ENCODE peak calls at places on chromosome 12, in five cellular contexts. One of them, this sample, is unnamed.
A peak's percentile ranks its signal among the peaks of the same experiment; 100 is the strongest.

GRCh38 chr12:27610380-27610779 is 85.9 kb upstream of the REP15 start:
- ATAC-seq in HepG2: no peak
- ATAC-seq in K562: no peak
- ATAC-seq in upper lobe of left lung: no peak
- ATAC-seq in GM12878: no peak
- ATAC-seq in this sample: no peak

GRCh38 chr12:102659200-102659911 is 179.0 kb upstream of the IGF1 start:
- ATAC-seq in HepG2: peak; percentile 52
- ATAC-seq in K562: no peak
- ATAC-seq in upper lobe of left lung: no peak
- ATAC-seq in GM12878: no peak
- ATAC-seq in this sample: no peak

GRCh38 chr12:9792961-9793617 is 32.4 kb upstream of the CD69 start:
- ATAC-seq in HepG2: no peak
- ATAC-seq in K562: no peak
- ATAC-seq in upper lobe of left lung: no peak
- ATAC-seq in GM12878: no peak
- ATAC-seq in this sample: no peak

GRCh38 chr12:120483621-120484020 is 12.3 kb upstream of the DYNLL1 start:
- ATAC-seq in HepG2: no peak
- ATAC-seq in K562: no peak
- ATAC-seq in upper lobe of left lung: no peak
- ATAC-seq in GM12878: no peak
- ATAC-seq in this sample: no peak

GRCh38 chr12:117047810-117048584 is 51.2 kb downstream of the TESC start:
- ATAC-seq in HepG2: peak; percentile 65
- ATAC-seq in K562: no peak
- ATAC-seq in upper lobe of left lung: peak; percentile 5
- ATAC-seq in GM12878: no peak
- ATAC-seq in this sample: peak; percentile 41

GRCh38 chr12:120826335-120826734 is 77.8 kb downstream of the SPPL3 start:
- ATAC-seq in HepG2: no peak
- ATAC-seq in K562: no peak
- ATAC-seq in upper lobe of left lung: no peak
- ATAC-seq in GM12878: no peak
- ATAC-seq in this sample: no peak

GRCh38 chr12:26011099-26011498 is 52.6 kb downstream of the RASSF8 start:
- ATAC-seq in HepG2: no peak
- ATAC-seq in K562: no peak
- ATAC-seq in upper lobe of left lung: no peak
- ATAC-seq in GM12878: no peak
- ATAC-seq in this sample: peak; percentile 94

GRCh38 chr12:111448266-111448830 is 42.6 kb downstream of the SH2B3 start:
- ATAC-seq in HepG2: no peak
- ATAC-seq in K562: no peak
- ATAC-seq in upper lobe of left lung: no peak
- ATAC-seq in GM12878: no peak
- ATAC-seq in this sample: no peak

GRCh38 chr12:6182279-6182898 is 17.8 kb upstream of the CD9 start:
- ATAC-seq in HepG2: peak; percentile 76
- ATAC-seq in K562: no peak
- ATAC-seq in upper lobe of left lung: peak; percentile 71
- ATAC-seq in GM12878: peak; percentile 21
- ATAC-seq in this sample: peak; percentile 59

GRCh38 chr12:49111206-49111605 is 559 bp upstream of the LMBR1L start:
- ATAC-seq in HepG2: peak; percentile 15
- ATAC-seq in K562: no peak
- ATAC-seq in upper lobe of left lung: no peak
- ATAC-seq in GM12878: peak; percentile 11
- ATAC-seq in this sample: no peak

GRCh38 chr12:57491393-57492280 is 3.8 kb downstream of the MARS1 start:
- ATAC-seq in HepG2: peak; percentile 71
- ATAC-seq in K562: peak; percentile 36
- ATAC-seq in upper lobe of left lung: no peak
- ATAC-seq in GM12878: peak; percentile 44
- ATAC-seq in this sample: no peak

GRCh38 chr12:51262758-51263177 is 7.4 kb downstream of the SMAGP start:
- ATAC-seq in HepG2: no peak
- ATAC-seq in K562: peak; percentile 64
- ATAC-seq in upper lobe of left lung: no peak
- ATAC-seq in GM12878: peak; percentile 70
- ATAC-seq in this sample: no peak

GRCh38 chr12:9037431-9037830 is 48.1 kb downstream of the KLRG1 start:
- ATAC-seq in HepG2: no peak
- ATAC-seq in K562: no peak
- ATAC-seq in upper lobe of left lung: no peak
- ATAC-seq in GM12878: no peak
- ATAC-seq in this sample: no peak

GRCh38 chr12:52633383-52633782 is 15.0 kb upstream of the KRT73 start:
- ATAC-seq in HepG2: no peak
- ATAC-seq in K562: no peak
- ATAC-seq in upper lobe of left lung: no peak
- ATAC-seq in GM12878: no peak
- ATAC-seq in this sample: no peak

GRCh38 chr12:53956251-53956887 is 1.7 kb downstream of the HOXC12 start:
- ATAC-seq in HepG2: peak; percentile 26
- ATAC-seq in K562: peak; percentile 20
- ATAC-seq in upper lobe of left lung: no peak
- ATAC-seq in GM12878: peak; percentile 48
- ATAC-seq in this sample: no peak

GRCh38 chr12:52351196-52352059 is 15.9 kb downstream of the KRT85 start:
- ATAC-seq in HepG2: no peak
- ATAC-seq in K562: no peak
- ATAC-seq in upper lobe of left lung: no peak
- ATAC-seq in GM12878: no peak
- ATAC-seq in this sample: no peak

GRCh38 chr12:130764475-130765185 is 48.5 kb upstream of the RIMBP2 start:
- ATAC-seq in HepG2: no peak
- ATAC-seq in K562: no peak
- ATAC-seq in upper lobe of left lung: no peak
- ATAC-seq in GM12878: no peak
- ATAC-seq in this sample: no peak

GRCh38 chr12:126831115-126831514 is 1435.9 kb upstream of the TMEM132C start:
- ATAC-seq in HepG2: no peak
- ATAC-seq in K562: no peak
- ATAC-seq in upper lobe of left lung: no peak
- ATAC-seq in GM12878: no peak
- ATAC-seq in this sample: no peak

GRCh38 chr12:9133243-9133938 is 17.7 kb upstream of the A2M start:
- ATAC-seq in HepG2: no peak
- ATAC-seq in K562: no peak
- ATAC-seq in upper lobe of left lung: no peak
- ATAC-seq in GM12878: no peak
- ATAC-seq in this sample: no peak

GRCh38 chr12:113082486-113083148 is 26.1 kb downstream of the DTX1 start:
- ATAC-seq in HepG2: no peak
- ATAC-seq in K562: no peak
- ATAC-seq in upper lobe of left lung: no peak
- ATAC-seq in GM12878: peak; percentile 85
- ATAC-seq in this sample: no peak

GRCh38 chr12:119802472-119802871 is 74.6 kb downstream of the CIT start:
- ATAC-seq in HepG2: no peak
- ATAC-seq in K562: no peak
- ATAC-seq in upper lobe of left lung: no peak
- ATAC-seq in GM12878: no peak
- ATAC-seq in this sample: peak; percentile 60

GRCh38 chr12:87020071-87020470 is 763.9 kb upstream of the MGAT4C start:
- ATAC-seq in HepG2: no peak
- ATAC-seq in K562: no peak
- ATAC-seq in upper lobe of left lung: no peak
- ATAC-seq in GM12878: no peak
- ATAC-seq in this sample: no peak

GRCh38 chr12:75364918-75365317 is 26.0 kb upstream of the GLIPR1L2 start:
- ATAC-seq in HepG2: no peak
- ATAC-seq in K562: no peak
- ATAC-seq in upper lobe of left lung: no peak
- ATAC-seq in GM12878: no peak
- ATAC-seq in this sample: no peak

GRCh38 chr12:102480401-102480800 is at the start of gene IGF1:
- ATAC-seq in HepG2: no peak
- ATAC-seq in K562: peak; percentile 79
- ATAC-seq in upper lobe of left lung: no peak
- ATAC-seq in GM12878: no peak
- ATAC-seq in this sample: peak; percentile 66

GRCh38 chr12:41762691-41763090 is 382.0 kb downstream of the GXYLT1 start:
- ATAC-seq in HepG2: no peak
- ATAC-seq in K562: no peak
- ATAC-seq in upper lobe of left lung: no peak
- ATAC-seq in GM12878: no peak
- ATAC-seq in this sample: no peak

GRCh38 chr12:45259732-45260480 is 44.0 kb downstream of the ANO6 start:
- ATAC-seq in HepG2: peak; percentile 94
- ATAC-seq in K562: peak; percentile 71
- ATAC-seq in upper lobe of left lung: no peak
- ATAC-seq in GM12878: no peak
- ATAC-seq in this sample: no peak

GRCh38 chr12:125861299-125862281 is 796.4 kb downstream of the AACS start:
- ATAC-seq in HepG2: no peak
- ATAC-seq in K562: peak; percentile 73
- ATAC-seq in upper lobe of left lung: peak; percentile 65
- ATAC-seq in GM12878: no peak
- ATAC-seq in this sample: peak; percentile 81

GRCh38 chr12:65025070-65025469 is 96.0 kb downstream of the WIF1 start:
- ATAC-seq in HepG2: no peak
- ATAC-seq in K562: no peak
- ATAC-seq in upper lobe of left lung: no peak
- ATAC-seq in GM12878: no peak
- ATAC-seq in this sample: no peak

GRCh38 chr12:6425588-6426531 is 18.9 kb upstream of the CD27 start:
- ATAC-seq in HepG2: peak; percentile 46
- ATAC-seq in K562: no peak
- ATAC-seq in upper lobe of left lung: no peak
- ATAC-seq in GM12878: peak; percentile 48
- ATAC-seq in this sample: no peak

GRCh38 chr12:29223431-29223830 is 74.4 kb downstream of the FAR2 start:
- ATAC-seq in HepG2: no peak
- ATAC-seq in K562: no peak
- ATAC-seq in upper lobe of left lung: no peak
- ATAC-seq in GM12878: no peak
- ATAC-seq in this sample: no peak

GRCh38 chr12:64744422-64745258 is 14.6 kb downstream of the GNS start:
- ATAC-seq in HepG2: peak; percentile 64
- ATAC-seq in K562: no peak
- ATAC-seq in upper lobe of left lung: no peak
- ATAC-seq in GM12878: no peak
- ATAC-seq in this sample: no peak

GRCh38 chr12:71556881-71557280 is 106.8 kb downstream of the ZFC3H1 start:
- ATAC-seq in HepG2: no peak
- ATAC-seq in K562: no peak
- ATAC-seq in upper lobe of left lung: no peak
- ATAC-seq in GM12878: no peak
- ATAC-seq in this sample: no peak
- TF ChIP-seq EP300 in HepG2: no peak
- TF ChIP-seq EP300 in K562: no peak
- TF ChIP-seq EP300 in upper lobe of left lung: no peak
- TF ChIP-seq EP300 in GM12878: no peak
- TF ChIP-seq EP300 in this sample: no peak

GRCh38 chr12:92552412-92553108 is 150.2 kb upstream of the PLEKHG7 start:
- ATAC-seq in HepG2: no peak
- ATAC-seq in K562: no peak
- ATAC-seq in upper lobe of left lung: no peak
- ATAC-seq in GM12878: no peak
- ATAC-seq in this sample: no peak
- H3K36me3 ChIP-seq in HepG2: no peaks in the 10 kb centered on the region
- H3K36me3 ChIP-seq in K562: no peaks in the 10 kb centered on the region
- H3K36me3 ChIP-seq in upper lobe of left lung: no peaks in the 10 kb centered on the region
- H3K36me3 ChIP-seq in GM12878: no peaks in the 10 kb centered on the region
- H3K36me3 ChIP-seq in this sample: no peaks in the 10 kb centered on the region

GRCh38 chr12:15322164-15323054 is at the start of gene PTPRO:
- ATAC-seq in HepG2: peak; percentile 95
- ATAC-seq in K562: no peak
- ATAC-seq in upper lobe of left lung: peak; percentile 34
- ATAC-seq in GM12878: no peak
- ATAC-seq in this sample: no peak

GRCh38 chr12:15320881-15321280 is 1.4 kb upstream of the PTPRO start:
- ATAC-seq in HepG2: no peak
- ATAC-seq in K562: no peak
- ATAC-seq in upper lobe of left lung: no peak
- ATAC-seq in GM12878: no peak
- ATAC-seq in this sample: no peak

DNA sequence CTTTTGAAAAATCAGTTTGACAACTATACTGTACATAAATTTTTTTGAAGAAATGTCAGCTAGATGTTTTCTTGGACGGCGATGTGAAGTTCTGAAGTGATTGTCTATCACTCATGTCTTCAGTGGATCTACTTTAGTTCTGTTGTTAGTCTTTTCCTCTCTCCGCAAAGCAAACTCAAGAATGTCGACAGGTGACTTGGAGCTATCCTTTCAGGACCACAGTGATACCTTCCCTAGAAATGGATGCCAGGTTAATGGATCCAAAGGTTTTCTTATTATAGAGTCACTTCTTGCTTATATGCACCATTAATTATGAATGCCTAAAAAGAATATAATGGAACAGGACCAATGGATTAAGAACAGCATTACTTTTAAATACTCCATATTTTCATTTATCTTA is 1.2 kb downstream of the PTPRO start:
- ATAC-seq in HepG2: no peak
- ATAC-seq in K562: no peak
- ATAC-seq in upper lobe of left lung: no peak
- ATAC-seq in GM12878: no peak
- ATAC-seq in this sample: no peak
- TF ChIP-seq POLR2A in HepG2: no peak
- TF ChIP-seq POLR2A in K562: no peak
- TF ChIP-seq POLR2A in upper lobe of left lung: no peak
- TF ChIP-seq POLR2A in GM12878: no peak
- TF ChIP-seq POLR2A in this sample: no peak

DNA sequence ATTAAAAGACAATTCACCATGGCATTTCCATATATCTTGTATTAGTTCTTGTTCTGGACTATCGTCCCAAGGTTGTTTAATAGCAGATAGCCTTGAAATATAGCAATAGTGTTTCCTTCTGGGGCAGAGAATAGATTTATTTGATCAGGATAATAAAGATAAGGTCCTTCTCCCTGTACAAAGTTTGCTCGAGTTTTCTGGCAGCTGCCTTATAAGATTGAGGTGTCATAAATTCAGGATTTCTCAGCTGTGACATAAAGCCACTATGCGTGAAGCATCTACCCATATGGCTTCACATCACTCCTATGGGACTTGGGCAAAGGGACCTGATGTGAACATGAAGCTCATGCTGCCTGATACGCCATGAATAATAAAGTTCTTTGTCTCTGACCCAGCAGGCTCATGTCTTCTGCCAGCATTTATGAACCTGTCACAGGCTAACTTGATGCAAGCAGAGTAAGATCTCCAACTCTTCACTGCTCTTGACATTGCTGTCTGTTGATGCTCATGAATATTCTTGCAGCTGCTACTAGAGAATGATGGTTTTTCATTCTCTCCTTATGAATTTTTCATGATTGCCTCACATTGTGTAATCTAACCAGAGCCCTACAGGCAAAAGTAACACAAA is 48.8 kb upstream of the CPNE8 start:
- ATAC-seq in HepG2: no peak
- ATAC-seq in K562: no peak
- ATAC-seq in upper lobe of left lung: no peak
- ATAC-seq in GM12878: no peak
- ATAC-seq in this sample: no peak
- TF ChIP-seq EP300 in HepG2: no peak
- TF ChIP-seq EP300 in K562: no peak
- TF ChIP-seq EP300 in upper lobe of left lung: no peak
- TF ChIP-seq EP300 in GM12878: no peak
- TF ChIP-seq EP300 in this sample: no peak

This sample was measured in gastroesophageal sphincter.